ENCODE peak calls at places on chromosomes 11 and 22, in four cellular contexts. One of them, this sample, is unnamed.

GRCh38 chr11:69373251-69373635 is 79.3 kb downstream of the MYEOV start:
- DNase-seq in ovary: no peak
- DNase-seq in HepG2: no peak
- DNase-seq in stomach: no peak
- DNase-seq in this sample: no peak

GRCh38 chr11:71086687-71087258 is 165.6 kb downstream of the SHANK2 start:
- DNase-seq in ovary: no peak
- DNase-seq in HepG2: peak
- DNase-seq in stomach: no peak
- DNase-seq in this sample: no peak

GRCh38 chr22:25655536-25655935 is 86.5 kb upstream of the MYO18B start:
- DNase-seq in ovary: no peak
- DNase-seq in HepG2: no peak
- DNase-seq in stomach: no peak
- DNase-seq in this sample: no peak

GRCh38 chr11:109422755-109423113 is 744 bp downstream of the C11orf87 start:
- DNase-seq in ovary: no peak
- DNase-seq in HepG2: no peak
- DNase-seq in stomach: no peak
- DNase-seq in this sample: no peak

GRCh38 chr11:12213920-12214319 is 103.5 kb downstream of the MICAL2 start:
- DNase-seq in ovary: no peak
- DNase-seq in HepG2: no peak
- DNase-seq in stomach: no peak
- DNase-seq in this sample: no peak

GRCh38 chr11:77322926-77323590 is 21.6 kb upstream of the GDPD4 start:
- DNase-seq in ovary: no peak
- DNase-seq in HepG2: no peak
- DNase-seq in stomach: no peak
- DNase-seq in this sample: no peak

GRCh38 chr11:116243975-116244374 is 528.8 kb downstream of the BUD13 start:
- DNase-seq in ovary: no peak
- DNase-seq in HepG2: no peak
- DNase-seq in stomach: no peak
- DNase-seq in this sample: no peak

GRCh38 chr11:83175815-83176214 is 17.7 kb upstream of the ANKRD42 start:
- DNase-seq in ovary: no peak
- DNase-seq in HepG2: no peak
- DNase-seq in stomach: no peak
- DNase-seq in this sample: no peak

GRCh38 chr11:60394666-60395343 is 1.5 kb upstream of the MS4A14 start:
- DNase-seq in ovary: no peak
- DNase-seq in HepG2: no peak
- DNase-seq in stomach: no peak
- DNase-seq in this sample: no peak
- TF ChIP-seq EP300 in ovary: no peak
- TF ChIP-seq EP300 in HepG2: no peak
- TF ChIP-seq EP300 in stomach: no peak
- TF ChIP-seq EP300 in this sample: no peak

GRCh38 chr11:46345131-46345597 is 2.1 kb upstream of the DGKZ start:
- DNase-seq in ovary: no peak
- DNase-seq in HepG2: no peak
- DNase-seq in stomach: no peak
- DNase-seq in this sample: no peak

GRCh38 chr11:46348566-46348981 is 1.3 kb downstream of the DGKZ start:
- DNase-seq in ovary: no peak
- DNase-seq in HepG2: no peak
- DNase-seq in stomach: no peak
- DNase-seq in this sample: no peak

GRCh38 chr11:46347637-46348311 is 511 bp downstream of the DGKZ start:
- DNase-seq in ovary: peak
- DNase-seq in HepG2: no peak
- DNase-seq in stomach: no peak
- DNase-seq in this sample: no peak

GRCh38 chr11:46345881-46346484 is 1.3 kb upstream of the DGKZ start:
- DNase-seq in ovary: no peak
- DNase-seq in HepG2: no peak
- DNase-seq in stomach: no peak
- DNase-seq in this sample: no peak

GRCh38 chr11:46346886-46347636 is at the start of gene DGKZ:
- DNase-seq in ovary: peak
- DNase-seq in HepG2: peak
- DNase-seq in stomach: peak
- DNase-seq in this sample: peak
- TF ChIP-seq POLR2A in ovary: no peak
- TF ChIP-seq POLR2A in HepG2: no peak
- TF ChIP-seq POLR2A in stomach: no peak
- TF ChIP-seq POLR2A in this sample: peak

GRCh38 chr11:40825435-40825834 is 634.0 kb downstream of the LRRC4C start:
- DNase-seq in ovary: no peak
- DNase-seq in HepG2: no peak
- DNase-seq in stomach: no peak
- DNase-seq in this sample: no peak
- TF ChIP-seq EP300 in ovary: no peak
- TF ChIP-seq EP300 in HepG2: no peak
- TF ChIP-seq EP300 in stomach: no peak
- TF ChIP-seq EP300 in this sample: no peak

DNA sequence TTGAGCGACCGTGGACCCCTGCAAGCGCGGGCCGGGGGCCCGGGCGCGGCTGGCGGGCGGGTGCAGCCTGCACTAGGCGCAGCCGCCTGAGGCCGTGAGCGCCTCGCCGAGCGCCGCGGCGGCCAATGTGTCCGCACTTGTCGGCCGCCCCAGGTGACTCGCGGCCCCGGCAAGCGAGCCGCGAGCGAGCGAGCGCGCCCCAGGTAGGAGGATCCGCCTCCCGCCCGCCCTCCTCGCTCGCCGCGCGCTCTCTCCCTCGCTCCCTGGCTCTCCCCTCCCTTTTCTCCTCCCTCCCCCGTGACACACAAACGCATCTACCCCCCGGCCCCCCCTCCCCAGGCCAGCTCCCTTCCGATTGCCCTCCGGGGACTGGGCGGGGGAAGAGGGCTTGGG is at the start of gene WNT7B:
- DNase-seq in ovary: no peak
- DNase-seq in HepG2: no peak
- DNase-seq in stomach: no peak
- DNase-seq in this sample: no peak
- TF ChIP-seq POLR2A in ovary: no peak
- TF ChIP-seq POLR2A in HepG2: no peak
- TF ChIP-seq POLR2A in stomach: no peak
- TF ChIP-seq POLR2A in this sample: no peak

DNA sequence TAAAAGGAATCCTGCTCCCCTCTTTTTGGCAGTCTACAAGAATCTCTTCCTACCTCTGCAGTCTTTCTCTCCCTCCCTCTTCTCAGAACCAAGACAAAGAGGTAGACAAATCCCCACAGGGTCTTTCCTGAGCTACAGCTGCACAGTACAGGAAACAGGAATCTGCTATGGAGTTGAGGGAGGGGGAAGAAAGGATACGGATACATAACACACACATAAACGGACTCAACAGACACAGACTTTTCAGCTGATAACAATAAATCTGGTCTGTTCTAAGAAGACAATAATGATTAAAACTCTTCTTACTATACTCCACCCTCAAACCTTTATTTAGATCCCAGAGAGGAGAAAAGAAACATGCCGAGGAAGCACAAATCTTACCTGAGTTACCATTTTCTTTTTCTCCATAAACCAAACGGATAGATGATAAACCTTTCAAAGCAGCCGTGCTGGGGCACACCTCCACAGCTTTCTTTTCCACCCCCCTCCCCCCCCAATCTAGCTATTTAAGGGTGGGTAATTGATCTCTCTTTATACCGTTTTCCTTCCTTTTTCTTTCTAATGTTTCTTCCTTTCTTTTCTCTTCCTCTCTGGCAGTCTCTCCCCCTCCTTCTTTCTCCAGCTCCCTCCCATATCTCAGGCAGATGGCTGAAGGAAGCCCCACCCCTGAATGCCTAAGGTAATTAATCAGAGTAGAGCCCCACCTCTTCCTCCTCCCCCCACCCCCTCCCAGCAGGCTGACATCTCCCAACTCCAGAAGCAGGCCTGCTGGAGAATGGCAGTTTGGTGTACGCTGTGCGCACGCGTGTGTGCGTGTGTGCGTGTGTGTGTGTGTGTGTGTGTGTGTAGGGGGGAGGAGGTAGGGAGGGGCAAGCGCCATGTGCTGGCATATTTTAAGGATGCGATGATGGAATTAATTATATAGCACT is 122.4 kb downstream of the APOL5 start:
- DNase-seq in ovary: peak
- DNase-seq in HepG2: no peak
- DNase-seq in stomach: peak
- DNase-seq in this sample: peak
- TF ChIP-seq EP300 in ovary: no peak
- TF ChIP-seq EP300 in HepG2: no peak
- TF ChIP-seq EP300 in stomach: no peak
- TF ChIP-seq EP300 in this sample: peak

GRCh38 chr22:38750638-38751037 is 5.2 kb downstream of the SUN2 start:
- DNase-seq in ovary: no peak
- DNase-seq in HepG2: no peak
- DNase-seq in stomach: no peak
- DNase-seq in this sample: no peak

GRCh38 chr22:38751422-38752346 is 4.1 kb downstream of the SUN2 start:
- DNase-seq in ovary: no peak
- DNase-seq in HepG2: no peak
- DNase-seq in stomach: peak
- DNase-seq in this sample: no peak

GRCh38 chr22:38751066-38751421 is 4.8 kb downstream of the SUN2 start:
- DNase-seq in ovary: no peak
- DNase-seq in HepG2: no peak
- DNase-seq in stomach: no peak
- DNase-seq in this sample: no peak

GRCh38 chr22:38748487-38749136 is 7.2 kb downstream of the SUN2 start:
- DNase-seq in ovary: no peak
- DNase-seq in HepG2: no peak
- DNase-seq in stomach: no peak
- DNase-seq in this sample: no peak

GRCh38 chr22:38750104-38750503 is 5.7 kb downstream of the SUN2 start:
- DNase-seq in ovary: no peak
- DNase-seq in HepG2: no peak
- DNase-seq in stomach: no peak
- DNase-seq in this sample: no peak
- TF ChIP-seq POLR2A in ovary: no peak
- TF ChIP-seq POLR2A in HepG2: no peak
- TF ChIP-seq POLR2A in stomach: no peak
- TF ChIP-seq POLR2A in this sample: no peak

This sample was measured in tibial nerve.